ENCODE peak calls at places on chromosomes 11 and 22, in six cellular contexts. T is foreskin fibroblast, G is GM10248, P is heart right ventricle, S is MM.1S, X is thoracic aorta. N is an unnamed sample.
A peak's percentile ranks its signal among the peaks of the same experiment; 100 is the strongest.

GRCh38 chr11:8288824-8289223 is 25.1 kb upstream of the LMO1 start:
- DNase-seq in P (no peak), G (no peak), X (no peak), T (no peak), S (no peak), N (no peak)

GRCh38 chr11:1171985-1172728 is 14.4 kb downstream of the MUC5AC start:
- DNase-seq in X (no peak), P (no peak), T (no peak), S (no peak), G (no peak), N (no peak)

GRCh38 chr22:39238966-39239510 is 5.7 kb downstream of the PDGFB start:
- DNase-seq in P (no peak), X (no peak), S (no peak), G (no peak), T (no peak), N (no peak)

GRCh38 chr11:64559351-64560138 is 31.5 kb upstream of the SLC22A12 start:
- DNase-seq in G (no peak), P (no peak), T (no peak), X (no peak), S (no peak), N (no peak)

GRCh38 chr22:40407021-40407761 is 36.8 kb downstream of the SGSM3 start:
- DNase-seq in S (no peak), P (no peak), G (no peak), T (no peak), X (no peak), N (no peak)

GRCh38 chr11:95505927-95506426 is 275.0 kb upstream of the SESN3 start:
- DNase-seq in G (no peak), S (peak; percentile 52), X (no peak), P (no peak), T (peak; percentile 61), N (no peak)

GRCh38 chr22:37533995-37534394 is 14.8 kb upstream of the CARD10 start:
- DNase-seq in S (no peak), G (no peak), X (no peak), T (peak; percentile 84), P (no peak), N (no peak)

GRCh38 chr11:111364503-111364902 is 14.6 kb downstream of the POU2AF1 start:
- DNase-seq in P (no peak), X (no peak), G (no peak), T (no peak), S (no peak), N (no peak)

DNA sequence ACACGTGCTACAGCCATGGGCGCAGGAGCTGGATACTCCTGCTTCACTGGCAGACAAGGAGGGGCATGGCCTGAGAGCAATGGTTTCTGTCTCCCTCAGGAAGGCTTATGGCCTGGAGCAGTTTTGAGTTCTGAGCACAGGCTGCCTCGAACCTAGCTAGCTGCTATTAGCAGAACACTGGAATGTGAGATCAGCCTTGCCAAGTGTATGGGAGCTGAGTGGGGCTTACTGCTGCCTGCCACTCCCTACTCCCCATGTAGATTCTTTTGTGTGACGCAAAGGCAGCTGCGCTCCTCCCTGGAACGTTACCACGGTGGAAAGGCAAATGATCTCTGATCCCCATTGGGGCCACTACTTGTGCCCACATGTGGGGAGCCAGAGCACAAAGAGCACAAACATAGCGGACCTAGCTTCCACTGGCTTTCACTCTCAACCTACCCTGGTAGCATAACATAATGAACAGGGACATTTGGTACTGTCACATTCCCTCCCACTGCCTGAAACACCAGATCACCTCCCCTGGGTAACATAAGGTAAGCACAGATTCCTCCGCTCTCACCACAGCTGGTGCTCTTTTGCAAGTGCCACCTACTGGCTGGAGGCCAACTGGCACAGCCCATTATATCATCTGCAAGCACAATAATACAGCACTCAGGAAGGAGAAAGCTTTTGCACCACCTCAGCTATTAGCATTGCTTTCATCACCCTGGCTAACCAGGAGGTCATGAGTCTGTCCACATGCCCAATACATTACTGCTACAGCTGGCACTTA is 84.6 kb upstream of the GUCY1A2 start:
- DNase-seq in S (no peak), G (no peak), X (no peak), T (no peak), P (peak; percentile 30), N (no peak)
- TF ChIP-seq CTCF in S (no peak), G (no peak), X (no peak), T (no peak), P (no peak), N (no peak)

GRCh38 chr11:83285771-83286528 is at the start of gene CCDC90B:
- DNase-seq in T (peak; percentile 99), S (peak; percentile 98), G (peak; percentile 93), P (peak; percentile 91), X (peak; percentile 89), N (peak; percentile 86)
- TF ChIP-seq CTCF in T (peak; percentile 7), S (peak; percentile 48), G (peak; percentile 62), P (no peak), X (no peak), N (peak; percentile 47)

DNA sequence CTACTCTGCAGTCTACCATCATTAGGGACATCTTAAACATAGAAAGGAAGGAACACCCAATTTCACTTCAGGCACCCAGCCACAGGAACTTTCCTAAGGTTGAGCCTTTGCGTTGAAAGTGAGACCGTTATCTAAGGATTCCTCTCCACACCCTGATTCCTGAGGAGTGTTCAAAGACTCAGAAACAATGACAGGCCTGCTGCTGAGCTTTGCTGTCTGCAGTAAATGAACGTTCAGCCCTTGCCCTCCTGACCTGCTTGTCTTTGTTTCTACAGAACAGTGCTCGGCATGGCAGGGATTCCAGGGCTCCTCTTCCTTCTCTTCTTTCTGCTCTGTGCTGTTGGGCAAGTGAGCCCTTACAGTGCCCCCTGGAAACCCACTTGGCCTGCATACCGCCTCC is 7.0 kb downstream of the PRSS23 start:
- DNase-seq in P (no peak), T (no peak), G (no peak), X (no peak), S (no peak), N (no peak)
- TF ChIP-seq CTCF in P (no peak), T (no peak), G (no peak), X (no peak), S (no peak), N (no peak)

GRCh38 chr11:35651263-35651662 is 11.3 kb upstream of the TRIM44 start:
- DNase-seq in X (no peak), G (no peak), S (no peak), T (no peak), P (no peak), N (no peak)
- TF ChIP-seq CTCF in X (no peak), G (no peak), S (no peak), T (no peak), P (no peak), N (no peak)

DNA sequence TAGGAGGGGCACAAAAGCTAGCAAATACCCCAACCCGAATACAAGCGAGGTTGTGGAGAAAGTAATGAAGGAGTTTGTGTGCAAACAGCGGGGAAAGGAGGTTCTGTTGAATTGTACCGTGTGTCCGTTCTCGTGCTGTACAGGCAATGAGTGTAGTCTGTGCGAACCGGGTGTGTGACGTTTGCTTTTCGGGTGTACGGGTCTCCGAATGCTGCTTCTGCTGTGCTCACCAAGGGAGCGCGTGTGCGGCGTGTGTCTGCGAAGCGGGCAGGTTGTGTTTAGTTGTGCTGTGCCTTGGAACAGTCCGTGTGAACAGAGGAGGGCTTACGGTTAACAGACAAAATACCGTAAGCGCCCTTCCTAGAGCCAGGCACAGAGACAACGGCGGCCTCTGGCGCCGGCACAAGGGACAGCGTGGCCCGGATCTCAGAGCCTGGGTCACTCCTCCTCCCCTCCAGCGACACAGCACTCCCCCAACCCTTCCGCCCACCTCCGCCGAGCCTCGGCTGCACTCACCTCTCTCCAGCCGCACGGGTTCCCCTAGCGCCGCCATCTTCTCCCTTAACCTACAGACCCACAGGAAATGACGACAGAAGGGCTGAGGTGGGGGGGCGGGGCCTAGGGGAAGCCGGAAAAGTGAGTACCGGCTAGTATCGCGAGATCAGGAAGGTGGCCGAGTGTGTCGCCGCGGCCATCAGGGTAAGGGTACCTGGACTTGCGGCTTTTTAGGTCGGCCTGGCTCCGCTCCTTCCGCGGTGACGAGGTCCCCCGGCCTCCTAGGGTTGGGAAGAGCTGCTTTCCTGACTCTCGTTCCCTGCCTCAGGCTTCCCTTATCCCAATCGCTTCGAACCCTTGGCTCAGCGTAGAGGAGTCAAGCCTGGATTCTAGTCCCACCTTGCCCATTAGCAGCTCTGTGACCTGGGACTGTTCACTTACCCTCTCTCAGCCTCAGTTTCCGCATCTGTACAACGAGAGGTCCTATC is at the start of gene LIN7C:
- DNase-seq in X (peak; percentile 95), T (peak; percentile 98), P (peak; percentile 94), S (peak; percentile 95), G (peak; percentile 95), N (peak; percentile 89)
- TF ChIP-seq CTCF in X (no peak), T (no peak), P (no peak), S (peak; percentile 22), G (no peak), N (peak; percentile 26)

DNA sequence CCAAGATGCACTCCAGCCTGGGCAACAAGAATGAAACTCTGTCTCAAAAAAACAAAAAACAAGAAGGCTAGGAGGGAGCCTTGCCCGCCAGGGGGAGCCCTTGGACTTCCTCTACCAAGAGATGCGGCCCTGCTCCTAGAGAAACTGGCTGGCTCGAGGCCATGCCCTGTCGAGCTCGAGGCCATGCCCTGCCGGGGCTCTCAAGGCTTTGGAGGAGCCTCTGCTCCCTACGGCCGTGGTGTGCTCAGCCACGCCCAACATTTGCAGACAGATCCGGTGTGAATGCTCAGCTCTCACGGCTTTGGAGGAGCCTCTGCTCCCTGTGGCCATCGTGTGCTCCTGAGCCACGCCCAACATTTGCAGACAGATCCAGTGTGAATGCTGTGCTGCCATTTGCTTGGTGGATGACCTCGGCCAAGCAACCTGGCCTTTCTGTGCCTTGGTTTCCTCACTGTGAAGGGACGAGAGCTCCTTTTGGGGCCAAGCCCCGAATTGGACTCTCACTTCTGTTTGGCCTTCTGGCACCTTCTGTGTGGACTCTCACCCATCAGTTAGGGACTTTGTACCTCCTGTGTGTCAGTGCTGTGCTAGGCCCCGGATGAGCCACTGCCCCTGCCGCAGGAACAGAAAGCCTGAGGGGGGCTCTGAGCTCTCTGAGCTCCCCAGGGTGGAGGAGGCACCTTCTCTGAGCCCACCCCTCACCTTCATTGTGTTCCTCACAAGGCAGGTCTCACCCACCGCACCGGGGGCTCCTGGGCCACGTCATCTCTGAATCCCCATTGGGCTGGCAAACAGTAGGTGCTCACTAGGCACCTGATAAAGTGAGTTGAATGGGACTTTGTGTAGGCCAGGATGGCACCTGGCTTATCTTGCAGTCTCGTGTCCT is 14.1 kb downstream of the C11orf24 start:
- DNase-seq in P (peak; percentile 97), T (peak; percentile 96), S (peak; percentile 90), G (peak; percentile 87), X (peak; percentile 88), N (peak; percentile 85)
- TF ChIP-seq CTCF in P (peak; percentile 94), T (peak; percentile 77), S (peak; percentile 68), G (peak; percentile 72), X (peak; percentile 87), N (peak; percentile 83)

GRCh38 chr11:132864811-132865576 is 667.3 kb downstream of the OPCML start:
- DNase-seq in T (no peak), G (no peak), S (no peak), X (no peak), P (no peak), N (no peak)
- TF ChIP-seq CTCF in T (no peak), G (no peak), S (no peak), X (no peak), P (no peak), N (no peak)

GRCh38 chr11:77879218-77879617 is 58.3 kb downstream of the AAMDC start:
- DNase-seq in S (peak; percentile 85), P (peak; percentile 58), G (no peak), X (no peak), T (peak; percentile 62), N (no peak)
- TF ChIP-seq CTCF in S (peak; percentile 39), P (no peak), G (no peak), X (no peak), T (no peak), N (no peak)

N was measured in GM13977.